ENCODE peak calls at places on chromosomes 12 and 14, in ten cellular contexts. One of them, this sample, is unnamed.
A peak's percentile ranks its signal among the peaks of the same experiment; 100 is the strongest.

GRCh38 chr14:96158735-96159134 is 45.9 kb upstream of the BDKRB2 start:
- DNase-seq in endothelial cell: no peak
- DNase-seq in WTC11: no peak
- DNase-seq in activated naive CD4-positive, alpha-beta T cell treated with Interleukin-2 at 50 U/mL for 16 hours: no peak
- DNase-seq in posterior vena cava: no peak
- DNase-seq in tibial nerve: no peak
- DNase-seq in adrenal gland: no peak
- DNase-seq in lower leg skin: peak; percentile 49
- DNase-seq in activated T-helper 1 cell treated with anti-CD3 and anti-CD28 coated beads, Interleukin-2, amount 50 U/mL, for 16 hours: no peak
- DNase-seq in stimulated activated CD4-positive, alpha-beta T cell treated with anti-CD3 and anti-CD28 coated beads, Interleukin-15, amount 100 ng/mL, for 24 hours: no peak
- DNase-seq in this sample: no peak

GRCh38 chr14:56322531-56322930 is 204.3 kb downstream of the PELI2 start:
- DNase-seq in endothelial cell: no peak
- DNase-seq in WTC11: no peak
- DNase-seq in activated naive CD4-positive, alpha-beta T cell treated with Interleukin-2 at 50 U/mL for 16 hours: no peak
- DNase-seq in posterior vena cava: no peak
- DNase-seq in tibial nerve: no peak
- DNase-seq in adrenal gland: no peak
- DNase-seq in lower leg skin: peak; percentile 6
- DNase-seq in activated T-helper 1 cell treated with anti-CD3 and anti-CD28 coated beads, Interleukin-2, amount 50 U/mL, for 16 hours: no peak
- DNase-seq in stimulated activated CD4-positive, alpha-beta T cell treated with anti-CD3 and anti-CD28 coated beads, Interleukin-15, amount 100 ng/mL, for 24 hours: no peak
- DNase-seq in this sample: no peak

GRCh38 chr12:50006754-50007442 is 18.4 kb downstream of the RACGAP1 start:
- DNase-seq in endothelial cell: no peak
- DNase-seq in WTC11: no peak
- DNase-seq in activated naive CD4-positive, alpha-beta T cell treated with Interleukin-2 at 50 U/mL for 16 hours: no peak
- DNase-seq in posterior vena cava: no peak
- DNase-seq in tibial nerve: no peak
- DNase-seq in adrenal gland: no peak
- DNase-seq in lower leg skin: no peak
- DNase-seq in activated T-helper 1 cell treated with anti-CD3 and anti-CD28 coated beads, Interleukin-2, amount 50 U/mL, for 16 hours: no peak
- DNase-seq in stimulated activated CD4-positive, alpha-beta T cell treated with anti-CD3 and anti-CD28 coated beads, Interleukin-15, amount 100 ng/mL, for 24 hours: no peak
- DNase-seq in this sample: no peak

GRCh38 chr12:127077262-127078045 is 1189.5 kb upstream of the TMEM132C start:
- DNase-seq in endothelial cell: no peak
- DNase-seq in WTC11: no peak
- DNase-seq in activated naive CD4-positive, alpha-beta T cell treated with Interleukin-2 at 50 U/mL for 16 hours: no peak
- DNase-seq in posterior vena cava: no peak
- DNase-seq in tibial nerve: no peak
- DNase-seq in adrenal gland: no peak
- DNase-seq in lower leg skin: no peak
- DNase-seq in activated T-helper 1 cell treated with anti-CD3 and anti-CD28 coated beads, Interleukin-2, amount 50 U/mL, for 16 hours: no peak
- DNase-seq in stimulated activated CD4-positive, alpha-beta T cell treated with anti-CD3 and anti-CD28 coated beads, Interleukin-15, amount 100 ng/mL, for 24 hours: no peak
- DNase-seq in this sample: no peak

GRCh38 chr14:66600416-66600815 is 92.5 kb downstream of the GPHN start:
- DNase-seq in endothelial cell: no peak
- DNase-seq in WTC11: no peak
- DNase-seq in activated naive CD4-positive, alpha-beta T cell treated with Interleukin-2 at 50 U/mL for 16 hours: no peak
- DNase-seq in posterior vena cava: no peak
- DNase-seq in tibial nerve: no peak
- DNase-seq in adrenal gland: no peak
- DNase-seq in lower leg skin: no peak
- DNase-seq in activated T-helper 1 cell treated with anti-CD3 and anti-CD28 coated beads, Interleukin-2, amount 50 U/mL, for 16 hours: no peak
- DNase-seq in stimulated activated CD4-positive, alpha-beta T cell treated with anti-CD3 and anti-CD28 coated beads, Interleukin-15, amount 100 ng/mL, for 24 hours: no peak
- DNase-seq in this sample: no peak

GRCh38 chr14:68112456-68112855 is 292.9 kb downstream of the RAD51B start:
- DNase-seq in endothelial cell: no peak
- DNase-seq in WTC11: no peak
- DNase-seq in activated naive CD4-positive, alpha-beta T cell treated with Interleukin-2 at 50 U/mL for 16 hours: no peak
- DNase-seq in posterior vena cava: no peak
- DNase-seq in tibial nerve: no peak
- DNase-seq in adrenal gland: no peak
- DNase-seq in lower leg skin: no peak
- DNase-seq in activated T-helper 1 cell treated with anti-CD3 and anti-CD28 coated beads, Interleukin-2, amount 50 U/mL, for 16 hours: no peak
- DNase-seq in stimulated activated CD4-positive, alpha-beta T cell treated with anti-CD3 and anti-CD28 coated beads, Interleukin-15, amount 100 ng/mL, for 24 hours: no peak
- DNase-seq in this sample: no peak

GRCh38 chr12:39329015-39329414 is 113.9 kb downstream of the KIF21A start:
- DNase-seq in endothelial cell: no peak
- DNase-seq in WTC11: no peak
- DNase-seq in activated naive CD4-positive, alpha-beta T cell treated with Interleukin-2 at 50 U/mL for 16 hours: no peak
- DNase-seq in posterior vena cava: no peak
- DNase-seq in tibial nerve: no peak
- DNase-seq in adrenal gland: no peak
- DNase-seq in lower leg skin: no peak
- DNase-seq in activated T-helper 1 cell treated with anti-CD3 and anti-CD28 coated beads, Interleukin-2, amount 50 U/mL, for 16 hours: no peak
- DNase-seq in stimulated activated CD4-positive, alpha-beta T cell treated with anti-CD3 and anti-CD28 coated beads, Interleukin-15, amount 100 ng/mL, for 24 hours: no peak
- DNase-seq in this sample: no peak

GRCh38 chr12:57918182-57918581 is 23.2 kb upstream of the ATP23 start:
- DNase-seq in endothelial cell: no peak
- DNase-seq in WTC11: no peak
- DNase-seq in activated naive CD4-positive, alpha-beta T cell treated with Interleukin-2 at 50 U/mL for 16 hours: no peak
- DNase-seq in posterior vena cava: no peak
- DNase-seq in tibial nerve: no peak
- DNase-seq in adrenal gland: no peak
- DNase-seq in lower leg skin: no peak
- DNase-seq in activated T-helper 1 cell treated with anti-CD3 and anti-CD28 coated beads, Interleukin-2, amount 50 U/mL, for 16 hours: no peak
- DNase-seq in stimulated activated CD4-positive, alpha-beta T cell treated with anti-CD3 and anti-CD28 coated beads, Interleukin-15, amount 100 ng/mL, for 24 hours: no peak
- DNase-seq in this sample: no peak

GRCh38 chr14:104803916-104804371 is 3.0 kb downstream of the ZBTB42 start:
- DNase-seq in endothelial cell: no peak
- DNase-seq in WTC11: no peak
- DNase-seq in activated naive CD4-positive, alpha-beta T cell treated with Interleukin-2 at 50 U/mL for 16 hours: no peak
- DNase-seq in posterior vena cava: no peak
- DNase-seq in tibial nerve: no peak
- DNase-seq in adrenal gland: no peak
- DNase-seq in lower leg skin: no peak
- DNase-seq in activated T-helper 1 cell treated with anti-CD3 and anti-CD28 coated beads, Interleukin-2, amount 50 U/mL, for 16 hours: no peak
- DNase-seq in stimulated activated CD4-positive, alpha-beta T cell treated with anti-CD3 and anti-CD28 coated beads, Interleukin-15, amount 100 ng/mL, for 24 hours: no peak
- DNase-seq in this sample: no peak

GRCh38 chr12:116539905-116540482 is 19.2 kb upstream of the MAP1LC3B2 start:
- DNase-seq in endothelial cell: no peak
- DNase-seq in WTC11: peak; percentile 48
- DNase-seq in activated naive CD4-positive, alpha-beta T cell treated with Interleukin-2 at 50 U/mL for 16 hours: no peak
- DNase-seq in posterior vena cava: peak; percentile 72
- DNase-seq in tibial nerve: peak; percentile 56
- DNase-seq in adrenal gland: peak; percentile 23
- DNase-seq in lower leg skin: peak; percentile 92
- DNase-seq in activated T-helper 1 cell treated with anti-CD3 and anti-CD28 coated beads, Interleukin-2, amount 50 U/mL, for 16 hours: no peak
- DNase-seq in stimulated activated CD4-positive, alpha-beta T cell treated with anti-CD3 and anti-CD28 coated beads, Interleukin-15, amount 100 ng/mL, for 24 hours: no peak
- DNase-seq in this sample: peak; percentile 67

GRCh38 chr12:64085154-64085553 is 136.9 kb downstream of the KICS2 start:
- DNase-seq in endothelial cell: no peak
- DNase-seq in WTC11: no peak
- DNase-seq in activated naive CD4-positive, alpha-beta T cell treated with Interleukin-2 at 50 U/mL for 16 hours: no peak
- DNase-seq in posterior vena cava: no peak
- DNase-seq in tibial nerve: no peak
- DNase-seq in adrenal gland: no peak
- DNase-seq in lower leg skin: no peak
- DNase-seq in activated T-helper 1 cell treated with anti-CD3 and anti-CD28 coated beads, Interleukin-2, amount 50 U/mL, for 16 hours: no peak
- DNase-seq in stimulated activated CD4-positive, alpha-beta T cell treated with anti-CD3 and anti-CD28 coated beads, Interleukin-15, amount 100 ng/mL, for 24 hours: no peak
- DNase-seq in this sample: no peak